ENCODE peak calls at places on chromosomes 13 and 19, in seven cellular contexts. One of them, this sample, is unnamed.

GRCh38 chr19:39112338-39112890 is 13.2 kb upstream of the PAK4 start:
- DNase-seq in GM23248: peak
- DNase-seq in central memory CD4-positive, alpha-beta T cell: no peak
- DNase-seq in cardiac fibroblast: no peak
- DNase-seq in GM04503: no peak
- DNase-seq in osteocyte: no peak
- DNase-seq in activated CD4-positive, alpha-beta T cell treated with anti-CD3 and anti-CD28 coated beads for 24 hours: no peak
- DNase-seq in this sample: no peak

GRCh38 chr13:45315520-45316167 is 25.3 kb downstream of the TPT1 start:
- DNase-seq in GM23248: no peak
- DNase-seq in central memory CD4-positive, alpha-beta T cell: no peak
- DNase-seq in cardiac fibroblast: no peak
- DNase-seq in GM04503: no peak
- DNase-seq in osteocyte: no peak
- DNase-seq in activated CD4-positive, alpha-beta T cell treated with anti-CD3 and anti-CD28 coated beads for 24 hours: no peak
- DNase-seq in this sample: no peak

GRCh38 chr13:26400545-26400944 is 146.6 kb downstream of the CDK8 start:
- DNase-seq in GM23248: no peak
- DNase-seq in central memory CD4-positive, alpha-beta T cell: no peak
- DNase-seq in cardiac fibroblast: no peak
- DNase-seq in GM04503: no peak
- DNase-seq in osteocyte: no peak
- DNase-seq in activated CD4-positive, alpha-beta T cell treated with anti-CD3 and anti-CD28 coated beads for 24 hours: no peak
- DNase-seq in this sample: no peak

GRCh38 chr13:75052616-75053015 is 429.4 kb downstream of the TBC1D4 start:
- DNase-seq in GM23248: no peak
- DNase-seq in central memory CD4-positive, alpha-beta T cell: no peak
- DNase-seq in cardiac fibroblast: no peak
- DNase-seq in GM04503: no peak
- DNase-seq in osteocyte: no peak
- DNase-seq in activated CD4-positive, alpha-beta T cell treated with anti-CD3 and anti-CD28 coated beads for 24 hours: no peak
- DNase-seq in this sample: peak

GRCh38 chr19:44747739-44748425 is 626 bp upstream of the BCL3 start:
- DNase-seq in GM23248: peak
- DNase-seq in central memory CD4-positive, alpha-beta T cell: no peak
- DNase-seq in cardiac fibroblast: peak
- DNase-seq in GM04503: no peak
- DNase-seq in osteocyte: peak
- DNase-seq in activated CD4-positive, alpha-beta T cell treated with anti-CD3 and anti-CD28 coated beads for 24 hours: peak
- DNase-seq in this sample: peak

GRCh38 chr13:42485272-42485671 is 88.7 kb upstream of the TNFSF11 start:
- DNase-seq in GM23248: no peak
- DNase-seq in central memory CD4-positive, alpha-beta T cell: no peak
- DNase-seq in cardiac fibroblast: no peak
- DNase-seq in GM04503: no peak
- DNase-seq in osteocyte: no peak
- DNase-seq in activated CD4-positive, alpha-beta T cell treated with anti-CD3 and anti-CD28 coated beads for 24 hours: no peak
- DNase-seq in this sample: no peak

GRCh38 chr19:38792250-38793111 is 3.5 kb downstream of the LGALS7B start:
- DNase-seq in GM23248: peak
- DNase-seq in central memory CD4-positive, alpha-beta T cell: no peak
- DNase-seq in cardiac fibroblast: peak
- DNase-seq in GM04503: no peak
- DNase-seq in osteocyte: no peak
- DNase-seq in activated CD4-positive, alpha-beta T cell treated with anti-CD3 and anti-CD28 coated beads for 24 hours: peak
- DNase-seq in this sample: peak

GRCh38 chr13:111066544-111066943 is 48.6 kb upstream of the ARHGEF7 start:
- DNase-seq in GM23248: no peak
- DNase-seq in central memory CD4-positive, alpha-beta T cell: no peak
- DNase-seq in cardiac fibroblast: no peak
- DNase-seq in GM04503: no peak
- DNase-seq in osteocyte: no peak
- DNase-seq in activated CD4-positive, alpha-beta T cell treated with anti-CD3 and anti-CD28 coated beads for 24 hours: no peak
- DNase-seq in this sample: peak